ENCODE peak calls at places on chromosomes 5 and 9, in nine cellular contexts. One of them, this sample, is unnamed. For H3K36me3, the result is how much of the 10 kb centered on the place peaks cover.

GRCh38 chr5:179319741-179320281 is 25.4 kb downstream of the ADAMTS2 start:
- DNase-seq in lower lobe of right lung: peak
- DNase-seq in endothelial cell of umbilical vein: no peak
- DNase-seq in right lobe of liver: no peak
- DNase-seq in IMR-90: peak
- DNase-seq in CD8-positive, alpha-beta T cell: no peak
- DNase-seq in hepatocyte: peak
- DNase-seq in ovary: no peak
- DNase-seq in spleen: peak
- DNase-seq in this sample: peak

GRCh38 chr9:84317563-84317962 is 23.0 kb downstream of the SLC28A3 start:
- DNase-seq in CD8-positive, alpha-beta T cell: no peak
- DNase-seq in hepatocyte: no peak
- DNase-seq in ovary: no peak
- DNase-seq in lower lobe of right lung: no peak
- DNase-seq in right lobe of liver: no peak
- DNase-seq in spleen: no peak
- DNase-seq in IMR-90: no peak
- DNase-seq in endothelial cell of umbilical vein: no peak
- DNase-seq in this sample: no peak

GRCh38 chr9:81537964-81538363 is 151.4 kb downstream of the TLE1 start:
- DNase-seq in IMR-90: peak
- DNase-seq in CD8-positive, alpha-beta T cell: no peak
- DNase-seq in right lobe of liver: no peak
- DNase-seq in hepatocyte: no peak
- DNase-seq in ovary: no peak
- DNase-seq in endothelial cell of umbilical vein: no peak
- DNase-seq in spleen: no peak
- DNase-seq in lower lobe of right lung: no peak
- DNase-seq in this sample: no peak

GRCh38 chr5:20570486-20570885 is 582.5 kb upstream of the CDH18 start:
- DNase-seq in right lobe of liver: no peak
- DNase-seq in lower lobe of right lung: no peak
- DNase-seq in spleen: no peak
- DNase-seq in IMR-90: no peak
- DNase-seq in ovary: no peak
- DNase-seq in CD8-positive, alpha-beta T cell: no peak
- DNase-seq in hepatocyte: no peak
- DNase-seq in endothelial cell of umbilical vein: no peak
- DNase-seq in this sample: no peak

GRCh38 chr5:157870837-157871834 is 12.2 kb upstream of the CLINT1 start:
- DNase-seq in endothelial cell of umbilical vein: peak
- DNase-seq in hepatocyte: peak
- DNase-seq in spleen: no peak
- DNase-seq in right lobe of liver: no peak
- DNase-seq in ovary: no peak
- DNase-seq in IMR-90: peak
- DNase-seq in lower lobe of right lung: no peak
- DNase-seq in CD8-positive, alpha-beta T cell: no peak
- DNase-seq in this sample: no peak

GRCh38 chr9:15142903-15143534 is 164.0 kb downstream of the TTC39B start:
- DNase-seq in IMR-90: peak
- DNase-seq in hepatocyte: peak
- DNase-seq in endothelial cell of umbilical vein: peak
- DNase-seq in lower lobe of right lung: no peak
- DNase-seq in spleen: no peak
- DNase-seq in CD8-positive, alpha-beta T cell: no peak
- DNase-seq in right lobe of liver: no peak
- DNase-seq in ovary: no peak
- DNase-seq in this sample: no peak

GRCh38 chr5:173944512-173944911 is 44.5 kb upstream of the C5orf47 start:
- DNase-seq in hepatocyte: no peak
- DNase-seq in IMR-90: no peak
- DNase-seq in lower lobe of right lung: no peak
- DNase-seq in CD8-positive, alpha-beta T cell: no peak
- DNase-seq in right lobe of liver: no peak
- DNase-seq in endothelial cell of umbilical vein: no peak
- DNase-seq in ovary: no peak
- DNase-seq in spleen: no peak
- DNase-seq in this sample: no peak

GRCh38 chr5:11719888-11720481 is 184.3 kb downstream of the CTNND2 start:
- DNase-seq in CD8-positive, alpha-beta T cell: no peak
- DNase-seq in spleen: no peak
- DNase-seq in lower lobe of right lung: no peak
- DNase-seq in right lobe of liver: peak
- DNase-seq in IMR-90: no peak
- DNase-seq in ovary: no peak
- DNase-seq in hepatocyte: peak
- DNase-seq in endothelial cell of umbilical vein: no peak
- DNase-seq in this sample: no peak

GRCh38 chr5:123754167-123754840 is 242.3 kb downstream of the CSNK1G3 start:
- DNase-seq in lower lobe of right lung: no peak
- DNase-seq in CD8-positive, alpha-beta T cell: no peak
- DNase-seq in endothelial cell of umbilical vein: no peak
- DNase-seq in hepatocyte: no peak
- DNase-seq in right lobe of liver: no peak
- DNase-seq in spleen: no peak
- DNase-seq in IMR-90: peak
- DNase-seq in ovary: no peak
- DNase-seq in this sample: no peak

GRCh38 chr5:136276946-136277345 is 84.0 kb upstream of the SMIM32 start:
- DNase-seq in ovary: no peak
- DNase-seq in hepatocyte: no peak
- DNase-seq in endothelial cell of umbilical vein: no peak
- DNase-seq in CD8-positive, alpha-beta T cell: no peak
- DNase-seq in lower lobe of right lung: no peak
- DNase-seq in spleen: no peak
- DNase-seq in IMR-90: no peak
- DNase-seq in right lobe of liver: no peak
- DNase-seq in this sample: no peak

GRCh38 chr9:98175013-98175679 is 17.3 kb downstream of the CORO2A start:
- DNase-seq in right lobe of liver: no peak
- DNase-seq in lower lobe of right lung: no peak
- DNase-seq in spleen: no peak
- DNase-seq in IMR-90: no peak
- DNase-seq in endothelial cell of umbilical vein: no peak
- DNase-seq in CD8-positive, alpha-beta T cell: no peak
- DNase-seq in ovary: no peak
- DNase-seq in hepatocyte: no peak
- DNase-seq in this sample: peak

GRCh38 chr5:96745844-96746531 is 61.8 kb downstream of the ERAP1 start:
- DNase-seq in IMR-90: peak
- DNase-seq in lower lobe of right lung: no peak
- DNase-seq in spleen: no peak
- DNase-seq in hepatocyte: peak
- DNase-seq in CD8-positive, alpha-beta T cell: no peak
- DNase-seq in right lobe of liver: no peak
- DNase-seq in endothelial cell of umbilical vein: peak
- DNase-seq in ovary: no peak
- DNase-seq in this sample: no peak

GRCh38 chr9:138010274-138010800 is 132.8 kb downstream of the CACNA1B start:
- DNase-seq in right lobe of liver: peak
- DNase-seq in CD8-positive, alpha-beta T cell: no peak
- DNase-seq in ovary: no peak
- DNase-seq in hepatocyte: no peak
- DNase-seq in spleen: peak
- DNase-seq in IMR-90: no peak
- DNase-seq in lower lobe of right lung: no peak
- DNase-seq in endothelial cell of umbilical vein: no peak
- DNase-seq in this sample: no peak

GRCh38 chr5:32709789-32710334 is 1.3 kb upstream of the NPR3 start:
- DNase-seq in spleen: peak
- DNase-seq in IMR-90: peak
- DNase-seq in ovary: peak
- DNase-seq in endothelial cell of umbilical vein: peak
- DNase-seq in lower lobe of right lung: peak
- DNase-seq in hepatocyte: peak
- DNase-seq in right lobe of liver: peak
- DNase-seq in CD8-positive, alpha-beta T cell: peak
- DNase-seq in this sample: peak

GRCh38 chr9:12469084-12469483 is 224.1 kb upstream of the TYRP1 start:
- DNase-seq in CD8-positive, alpha-beta T cell: no peak
- DNase-seq in endothelial cell of umbilical vein: no peak
- DNase-seq in right lobe of liver: no peak
- DNase-seq in IMR-90: no peak
- DNase-seq in hepatocyte: no peak
- DNase-seq in lower lobe of right lung: no peak
- DNase-seq in spleen: no peak
- DNase-seq in ovary: no peak
- DNase-seq in this sample: no peak

GRCh38 chr5:177545487-177546261 is 8.7 kb downstream of the FAM193B start:
- DNase-seq in IMR-90: peak
- DNase-seq in endothelial cell of umbilical vein: no peak
- DNase-seq in lower lobe of right lung: peak
- DNase-seq in right lobe of liver: peak
- DNase-seq in ovary: no peak
- DNase-seq in CD8-positive, alpha-beta T cell: no peak
- DNase-seq in spleen: no peak
- DNase-seq in hepatocyte: peak
- DNase-seq in this sample: no peak

GRCh38 chr5:107058239-107058638 is 612.5 kb downstream of the EFNA5 start:
- DNase-seq in right lobe of liver: no peak
- DNase-seq in endothelial cell of umbilical vein: no peak
- DNase-seq in ovary: no peak
- DNase-seq in CD8-positive, alpha-beta T cell: no peak
- DNase-seq in lower lobe of right lung: no peak
- DNase-seq in hepatocyte: peak
- DNase-seq in spleen: no peak
- DNase-seq in IMR-90: no peak
- DNase-seq in this sample: no peak

GRCh38 chr9:37331871-37332270 is 90.6 kb upstream of the GRHPR start:
- DNase-seq in CD8-positive, alpha-beta T cell: no peak
- DNase-seq in lower lobe of right lung: no peak
- DNase-seq in IMR-90: no peak
- DNase-seq in endothelial cell of umbilical vein: no peak
- DNase-seq in ovary: no peak
- DNase-seq in hepatocyte: no peak
- DNase-seq in spleen: no peak
- DNase-seq in right lobe of liver: no peak
- DNase-seq in this sample: no peak

GRCh38 chr9:32385885-32386283 is 1.4 kb downstream of the ACO1 start:
- DNase-seq in hepatocyte: no peak
- DNase-seq in right lobe of liver: peak
- DNase-seq in spleen: no peak
- DNase-seq in ovary: no peak
- DNase-seq in lower lobe of right lung: no peak
- DNase-seq in endothelial cell of umbilical vein: no peak
- DNase-seq in CD8-positive, alpha-beta T cell: no peak
- DNase-seq in IMR-90: no peak
- DNase-seq in this sample: no peak
- H3K27ac ChIP-seq in hepatocyte: no peak
- H3K27ac ChIP-seq in right lobe of liver: peak
- H3K27ac ChIP-seq in spleen: no peak
- H3K27ac ChIP-seq in ovary: no peak
- H3K27ac ChIP-seq in lower lobe of right lung: no peak
- H3K27ac ChIP-seq in endothelial cell of umbilical vein: no peak
- H3K27ac ChIP-seq in CD8-positive, alpha-beta T cell: no peak
- H3K27ac ChIP-seq in IMR-90: peak
- H3K27ac ChIP-seq in this sample: no peak

DNA sequence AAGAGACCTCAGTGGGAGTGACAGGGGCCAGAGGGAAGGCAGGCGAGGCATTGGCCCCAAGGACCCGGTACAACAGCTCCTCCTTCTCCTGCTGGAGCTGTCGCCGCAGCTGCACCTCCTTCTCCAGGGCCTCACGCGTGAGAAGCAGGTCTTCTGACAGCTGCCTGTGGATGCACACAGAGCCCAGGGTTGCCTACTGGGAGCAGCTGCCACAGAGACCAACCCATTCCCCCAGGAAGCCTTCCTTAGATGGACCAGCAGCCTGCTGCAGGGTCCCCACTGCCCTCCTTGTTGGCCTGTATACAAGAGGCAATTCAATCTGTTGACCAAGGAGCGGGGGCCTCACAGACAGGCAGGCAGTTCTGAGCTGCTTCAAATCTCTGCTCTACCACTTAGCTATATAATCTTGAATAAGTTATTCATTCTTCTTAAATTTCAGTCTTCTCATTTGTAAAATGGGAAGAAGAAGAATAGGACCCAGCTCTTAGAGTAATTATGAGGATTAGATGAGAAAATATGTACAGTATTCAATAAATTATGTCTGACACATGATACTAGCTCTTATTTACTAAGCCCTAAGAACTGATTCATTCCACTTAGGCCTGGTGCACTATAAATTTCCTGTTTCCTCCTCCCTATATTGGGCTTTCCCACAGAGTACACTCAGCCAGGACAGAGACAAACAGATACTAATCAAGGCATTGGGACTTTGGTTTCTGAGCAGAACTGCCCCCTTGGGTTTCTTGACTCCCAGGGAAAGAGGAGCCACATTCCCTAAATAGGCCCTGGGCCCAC is 26.1 kb upstream of the ANXA6 start:
- DNase-seq in spleen: no peak
- DNase-seq in lower lobe of right lung: no peak
- DNase-seq in endothelial cell of umbilical vein: peak
- DNase-seq in CD8-positive, alpha-beta T cell: no peak
- DNase-seq in ovary: no peak
- DNase-seq in IMR-90: peak
- DNase-seq in right lobe of liver: no peak
- DNase-seq in hepatocyte: no peak
- DNase-seq in this sample: no peak
- TF ChIP-seq CTCF in spleen: no peak
- TF ChIP-seq CTCF in lower lobe of right lung: no peak
- TF ChIP-seq CTCF in endothelial cell of umbilical vein: no peak
- TF ChIP-seq CTCF in CD8-positive, alpha-beta T cell: no peak
- TF ChIP-seq CTCF in ovary: no peak
- TF ChIP-seq CTCF in IMR-90: no peak
- TF ChIP-seq CTCF in right lobe of liver: no peak
- TF ChIP-seq CTCF in hepatocyte: no peak
- TF ChIP-seq CTCF in this sample: no peak

GRCh38 chr5:83059341-83059740 is 17.9 kb downstream of the TMEM167A start:
- DNase-seq in spleen: no peak
- DNase-seq in right lobe of liver: no peak
- DNase-seq in lower lobe of right lung: no peak
- DNase-seq in endothelial cell of umbilical vein: no peak
- DNase-seq in IMR-90: no peak
- DNase-seq in hepatocyte: no peak
- DNase-seq in CD8-positive, alpha-beta T cell: no peak
- DNase-seq in ovary: no peak
- DNase-seq in this sample: no peak
- H3K36me3 ChIP-seq in spleen: under half
- H3K36me3 ChIP-seq in right lobe of liver: under half
- H3K36me3 ChIP-seq in lower lobe of right lung: under half
- H3K36me3 ChIP-seq in endothelial cell of umbilical vein: under half
- H3K36me3 ChIP-seq in IMR-90: under half
- H3K36me3 ChIP-seq in hepatocyte: under half
- H3K36me3 ChIP-seq in CD8-positive, alpha-beta T cell: under half
- H3K36me3 ChIP-seq in ovary: under half
- H3K36me3 ChIP-seq in this sample: under half

GRCh38 chr5:153551537-153552079 is 61.1 kb downstream of the GRIA1 start:
- DNase-seq in spleen: no peak
- DNase-seq in hepatocyte: peak
- DNase-seq in endothelial cell of umbilical vein: peak
- DNase-seq in CD8-positive, alpha-beta T cell: no peak
- DNase-seq in right lobe of liver: no peak
- DNase-seq in lower lobe of right lung: no peak
- DNase-seq in ovary: no peak
- DNase-seq in IMR-90: peak
- DNase-seq in this sample: no peak

GRCh38 chr5:153555420-153556114 is 65.1 kb downstream of the GRIA1 start:
- DNase-seq in right lobe of liver: peak
- DNase-seq in ovary: no peak
- DNase-seq in IMR-90: no peak
- DNase-seq in lower lobe of right lung: peak
- DNase-seq in endothelial cell of umbilical vein: no peak
- DNase-seq in spleen: no peak
- DNase-seq in hepatocyte: no peak
- DNase-seq in CD8-positive, alpha-beta T cell: no peak
- DNase-seq in this sample: no peak

GRCh38 chr5:153552886-153553285 is 62.4 kb downstream of the GRIA1 start:
- DNase-seq in right lobe of liver: no peak
- DNase-seq in lower lobe of right lung: no peak
- DNase-seq in ovary: no peak
- DNase-seq in CD8-positive, alpha-beta T cell: no peak
- DNase-seq in spleen: no peak
- DNase-seq in IMR-90: peak
- DNase-seq in endothelial cell of umbilical vein: no peak
- DNase-seq in hepatocyte: no peak
- DNase-seq in this sample: no peak
- H3K27ac ChIP-seq in right lobe of liver: no peak
- H3K27ac ChIP-seq in lower lobe of right lung: no peak
- H3K27ac ChIP-seq in ovary: no peak
- H3K27ac ChIP-seq in CD8-positive, alpha-beta T cell: no peak
- H3K27ac ChIP-seq in spleen: no peak
- H3K27ac ChIP-seq in IMR-90: peak
- H3K27ac ChIP-seq in endothelial cell of umbilical vein: no peak
- H3K27ac ChIP-seq in hepatocyte: no peak
- H3K27ac ChIP-seq in this sample: no peak